ENCODE peak calls at places on chromosomes 13 and 19, in eight cellular contexts. R is esophagus squamous epithelium, L is retinal pigment epithelial cell, M is Peyer's patch, C is tibial artery, K is uterus, A is MCF 10A, H is astrocyte. V is an unnamed sample.

GRCh38 chr13:24074687-24075086 is 85.8 kb upstream of the SPATA13 start:
- DNase-seq in R (no peak), M (no peak), K (no peak), A (no peak), H (no peak), L (no peak), C (peak), V (no peak)

GRCh38 chr19:1276620-1277007 is 1.3 kb downstream of the FAM174C start:
- DNase-seq in L (no peak), K (no peak), R (no peak), H (no peak), M (no peak), A (no peak), C (no peak), V (no peak)

GRCh38 chr13:46831588-46832194 is 34.7 kb upstream of the ESD start:
- DNase-seq in L (no peak), K (peak), R (no peak), M (no peak), H (peak), C (no peak), A (peak), V (no peak)

GRCh38 chr13:80841346-80841882 is 500.5 kb upstream of the SPRY2 start:
- DNase-seq in C (no peak), R (no peak), M (no peak), K (no peak), L (no peak), A (no peak), H (no peak), V (no peak)

GRCh38 chr13:76672422-76672821 is 213.8 kb downstream of the KCTD12 start:
- DNase-seq in L (peak), H (peak), R (no peak), A (peak), M (no peak), K (no peak), C (no peak), V (no peak)

GRCh38 chr13:20191902-20192469 is 752 bp downstream of the GJB2 start:
- DNase-seq in H (no peak), C (no peak), M (peak), L (no peak), K (no peak), R (no peak), A (peak), V (no peak)

GRCh38 chr13:90416519-90416918 is 931.0 kb upstream of the MIR17HG start:
- DNase-seq in A (peak), R (no peak), K (no peak), C (no peak), H (peak), L (no peak), M (no peak), V (no peak)

GRCh38 chr13:38979891-38980627 is 10.6 kb downstream of the STOML3 start:
- DNase-seq in H (no peak), R (no peak), M (no peak), L (no peak), A (no peak), K (peak), C (no peak), V (no peak)

GRCh38 chr13:60591348-60591747 is 194.3 kb downstream of the TDRD3 start:
- DNase-seq in C (no peak), H (peak), R (no peak), L (no peak), M (no peak), A (peak), K (no peak), V (no peak)

GRCh38 chr13:110564472-110564985 is 3.0 kb upstream of the RAB20 start:
- DNase-seq in C (no peak), K (no peak), H (no peak), M (no peak), A (no peak), L (no peak), R (no peak), V (no peak)

GRCh38 chr19:51418707-51419106 is 1.3 kb upstream of the SIGLEC10 start:
- DNase-seq in A (no peak), L (no peak), R (no peak), K (no peak), M (no peak), C (no peak), H (no peak), V (no peak)

GRCh38 chr19:19628499-19629134 is 597 bp upstream of the LPAR2 start:
- DNase-seq in K (no peak), L (peak), A (peak), R (no peak), H (peak), M (peak), C (no peak), V (no peak)

GRCh38 chr13:113033498-113033897 is 64.5 kb downstream of the MCF2L start:
- DNase-seq in R (no peak), A (no peak), K (no peak), H (no peak), M (no peak), C (no peak), L (no peak), V (no peak)

DNA sequence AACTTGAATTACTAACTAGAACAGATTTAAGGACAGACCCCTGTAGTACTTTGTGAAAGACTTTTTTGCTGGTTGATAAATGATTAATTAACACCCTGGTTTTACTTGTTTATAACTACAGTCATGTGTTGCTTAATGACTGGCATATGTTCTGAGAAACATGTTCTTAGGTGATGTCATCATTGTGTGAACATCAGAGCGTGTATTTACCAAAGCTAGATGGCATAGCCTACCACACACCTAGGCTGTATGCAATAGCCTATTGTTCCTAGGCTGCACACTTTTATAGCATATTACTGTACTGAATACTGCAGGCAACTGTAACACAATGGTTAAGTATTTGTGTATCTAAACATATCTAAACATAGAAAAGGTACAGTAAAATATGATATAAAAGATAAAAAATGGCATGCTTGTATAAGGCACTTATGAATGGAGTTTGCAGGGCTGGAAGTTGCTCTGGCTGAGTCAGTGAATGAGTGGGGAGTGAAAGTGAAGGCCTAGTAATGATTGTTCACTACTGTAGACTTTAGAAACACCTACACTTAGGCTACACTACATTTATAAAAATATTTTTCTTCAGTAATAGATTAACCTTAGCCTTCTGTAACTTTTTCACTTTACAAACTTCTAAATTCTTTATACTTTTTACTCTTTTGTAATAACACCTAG is 260.3 kb downstream of the KCNRG start:
- DNase-seq in L (no peak), H (no peak), C (no peak), K (no peak), R (no peak), A (peak), M (no peak), V (no peak)
- TF ChIP-seq CTCF in L (no peak), H (no peak), C (no peak), K (no peak), R (no peak), A (no peak), M (no peak), V (no peak)

DNA sequence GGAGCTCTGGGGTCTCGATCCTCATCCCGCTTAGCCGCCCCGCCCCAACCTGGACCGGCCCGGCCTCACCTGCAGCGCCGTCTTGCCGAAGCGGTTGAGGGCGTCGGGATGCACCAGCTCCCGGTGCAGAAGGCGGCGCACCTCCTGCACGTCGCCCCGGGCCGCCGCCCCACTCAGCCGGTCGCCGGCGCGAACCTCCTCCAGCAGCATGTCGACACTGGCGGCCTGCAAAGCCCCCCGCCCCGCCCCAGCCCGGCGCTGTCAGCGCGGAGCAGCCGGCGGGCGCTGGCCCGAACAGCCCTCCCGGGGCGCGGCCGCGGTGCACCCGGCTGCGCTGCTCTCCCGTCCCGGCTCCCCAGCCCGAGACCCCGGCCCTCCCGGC is 344 bp downstream of the CDKN2D start:
- DNase-seq in K (no peak), C (peak), M (no peak), L (no peak), R (no peak), A (peak), H (no peak), V (no peak)
- TF ChIP-seq CTCF in K (no peak), C (no peak), M (no peak), L (no peak), R (no peak), A (peak), H (no peak), V (no peak)

DNA sequence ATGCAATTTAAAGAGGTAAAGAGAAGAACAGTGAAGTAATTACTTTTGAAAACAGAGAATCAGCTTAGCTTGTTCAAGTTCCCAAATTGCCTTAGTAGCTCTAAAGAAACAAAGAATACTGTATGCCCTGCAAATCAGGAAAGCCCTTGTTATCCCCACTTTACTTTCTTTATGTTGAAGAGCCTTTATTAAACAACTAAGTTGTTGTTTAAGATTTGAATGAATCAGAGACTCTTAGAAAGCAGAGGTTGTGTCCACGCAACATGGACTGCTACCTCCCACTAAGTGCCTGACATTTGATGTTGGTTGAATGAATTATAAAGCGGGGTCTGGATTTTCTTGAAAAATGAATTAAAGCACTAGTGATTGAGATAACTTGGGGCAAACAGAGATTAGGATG is 214.7 kb downstream of the POSTN start:
- DNase-seq in R (no peak), C (no peak), K (no peak), M (no peak), H (no peak), L (no peak), A (no peak), V (no peak)
- TF ChIP-seq CTCF in R (no peak), C (no peak), K (no peak), M (no peak), H (no peak), L (no peak), A (no peak), V (no peak)

GRCh38 chr19:17679526-17680234 is 8.5 kb downstream of the UNC13A start:
- DNase-seq in H (no peak), C (no peak), L (no peak), M (no peak), A (no peak), R (no peak), K (no peak), V (no peak)

GRCh38 chr19:17678836-17679235 is 9.3 kb downstream of the UNC13A start:
- DNase-seq in A (no peak), L (no peak), R (no peak), C (no peak), K (no peak), M (no peak), H (no peak), V (no peak)

GRCh38 chr19:17673937-17674799 is 14.0 kb downstream of the UNC13A start:
- DNase-seq in L (no peak), H (no peak), A (no peak), C (no peak), K (no peak), R (no peak), M (no peak), V (no peak)

GRCh38 chr19:17676295-17676694 is 11.9 kb downstream of the UNC13A start:
- DNase-seq in K (no peak), C (no peak), A (no peak), M (no peak), R (no peak), H (no peak), L (no peak), V (no peak)

DNA sequence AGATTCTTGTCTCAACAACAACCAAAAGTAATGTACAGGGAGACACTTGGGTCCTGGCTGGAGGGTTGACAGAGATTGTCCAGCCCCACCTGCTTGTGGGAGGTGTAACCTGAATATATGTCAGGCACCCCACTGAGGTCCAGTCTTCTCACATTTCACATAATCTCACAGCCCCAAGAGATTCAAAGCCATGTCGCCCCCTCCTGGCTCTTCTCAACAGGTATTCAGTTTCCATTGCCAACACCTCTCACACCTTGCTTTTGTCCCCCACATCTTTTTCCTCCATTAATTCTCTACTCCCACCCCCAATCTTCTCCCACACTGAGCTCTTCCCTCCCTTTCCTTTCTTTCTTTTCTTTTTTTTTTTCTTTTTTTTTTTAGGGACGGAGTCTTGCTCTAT is 11.2 kb downstream of the UNC13A start:
- DNase-seq in M (no peak), A (peak), L (no peak), K (no peak), H (no peak), C (no peak), R (no peak), V (no peak)
- TF ChIP-seq CTCF in M (no peak), A (no peak), L (peak), K (no peak), H (no peak), C (peak), R (no peak), V (no peak)

GRCh38 chr19:16327911-16328823 is 3.5 kb downstream of the KLF2 start:
- DNase-seq in K (peak), R (no peak), A (peak), M (no peak), H (no peak), L (no peak), C (peak), V (no peak)

GRCh38 chr19:16327131-16327450 is 2.5 kb downstream of the KLF2 start:
- DNase-seq in C (no peak), K (no peak), H (no peak), A (no peak), M (no peak), L (no peak), R (no peak), V (no peak)

GRCh38 chr19:16327501-16327900 is 2.9 kb downstream of the KLF2 start:
- DNase-seq in A (no peak), K (no peak), C (no peak), H (no peak), R (no peak), L (no peak), M (no peak), V (no peak)

GRCh38 chr19:16330368-16330801 is 5.8 kb downstream of the KLF2 start:
- DNase-seq in H (peak), A (peak), C (peak), L (peak), R (peak), K (peak), M (peak), V (no peak)

GRCh38 chr19:16328824-16329482 is 4.3 kb downstream of the KLF2 start:
- DNase-seq in H (no peak), R (no peak), M (no peak), C (no peak), A (no peak), K (no peak), L (no peak), V (no peak)
- TF ChIP-seq CTCF in H (no peak), R (no peak), M (no peak), C (no peak), A (no peak), K (no peak), L (no peak), V (no peak)

GRCh38 chr19:13034636-13035035 is 39.4 kb downstream of the NFIX start:
- DNase-seq in H (no peak), L (no peak), A (no peak), C (no peak), M (no peak), R (no peak), K (no peak), V (no peak)

GRCh38 chr19:13032837-13033236 is 37.6 kb downstream of the NFIX start:
- DNase-seq in M (no peak), R (no peak), A (no peak), K (no peak), L (no peak), H (no peak), C (no peak), V (no peak)

GRCh38 chr19:13033819-13034611 is 38.7 kb downstream of the NFIX start:
- DNase-seq in M (peak), R (no peak), K (peak), L (no peak), C (peak), A (peak), H (peak), V (no peak)

GRCh38 chr19:13031917-13032623 is 36.8 kb downstream of the NFIX start:
- DNase-seq in M (no peak), R (no peak), C (no peak), K (no peak), H (peak), L (no peak), A (no peak), V (no peak)

DNA sequence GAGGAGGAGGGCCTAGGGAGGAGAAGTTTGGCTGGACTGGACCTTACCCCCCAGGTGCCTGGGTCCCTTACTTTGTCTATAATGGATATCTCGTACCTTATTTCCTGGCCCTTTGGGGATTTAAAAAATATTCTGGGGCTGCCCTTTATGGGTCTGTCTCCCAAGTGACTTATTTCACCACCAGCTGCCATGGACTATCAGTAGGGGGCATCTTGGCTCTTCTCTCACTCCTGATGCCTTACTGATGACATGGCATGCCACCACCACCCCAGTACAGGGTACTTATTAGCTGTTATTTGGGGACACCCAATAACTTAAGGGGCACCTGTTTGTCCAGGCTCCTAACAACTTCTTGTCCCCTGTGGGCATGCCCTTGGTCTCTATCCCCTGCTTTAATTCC is 38.0 kb downstream of the NFIX start:
- DNase-seq in A (no peak), K (no peak), M (no peak), C (no peak), R (no peak), H (no peak), L (no peak), V (no peak)
- TF ChIP-seq CTCF in A (no peak), K (no peak), M (no peak), C (no peak), R (no peak), H (no peak), L (peak), V (no peak)

DNA sequence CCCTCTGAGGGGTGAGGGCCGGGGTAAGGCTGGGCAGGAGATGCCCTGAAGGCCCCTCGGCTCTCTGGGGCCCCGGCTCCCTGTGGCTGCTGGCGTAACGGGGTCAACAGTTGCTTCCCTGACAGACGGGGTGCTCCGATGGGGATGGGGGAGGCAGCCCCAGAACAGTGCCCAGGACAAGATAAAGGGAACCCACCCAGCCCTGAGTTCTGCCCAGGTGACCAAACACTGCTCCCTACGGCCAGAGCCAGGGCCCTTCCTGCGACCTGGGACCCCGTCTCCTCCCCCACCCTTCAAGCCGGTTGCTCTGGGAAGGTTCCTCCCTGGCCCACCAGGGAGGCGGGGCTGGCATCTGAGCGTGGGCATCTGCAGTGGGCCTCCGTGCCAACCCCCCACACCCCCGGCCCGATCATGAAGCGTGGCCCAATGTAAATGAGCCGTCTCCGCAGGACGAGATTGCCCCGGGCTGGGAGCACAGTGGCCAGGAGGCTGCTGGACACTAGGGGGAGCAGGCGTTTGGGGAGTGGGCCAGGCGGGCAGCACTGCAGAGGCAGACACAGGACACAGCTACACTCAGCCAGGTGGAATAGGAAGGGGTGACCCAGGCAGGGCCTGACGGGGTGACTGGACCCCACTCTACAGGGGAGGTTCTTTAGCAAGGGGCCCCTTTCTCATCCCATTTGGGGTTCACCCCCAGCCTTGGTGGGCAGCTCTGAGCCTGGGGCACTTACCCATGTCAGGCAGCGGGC is 1.1 kb upstream of the NKPD1 start:
- DNase-seq in A (no peak), C (no peak), H (no peak), M (no peak), K (no peak), L (no peak), R (no peak), V (no peak)
- TF ChIP-seq CTCF in A (peak), C (peak), H (peak), M (peak), K (peak), L (peak), R (no peak), V (peak)

DNA sequence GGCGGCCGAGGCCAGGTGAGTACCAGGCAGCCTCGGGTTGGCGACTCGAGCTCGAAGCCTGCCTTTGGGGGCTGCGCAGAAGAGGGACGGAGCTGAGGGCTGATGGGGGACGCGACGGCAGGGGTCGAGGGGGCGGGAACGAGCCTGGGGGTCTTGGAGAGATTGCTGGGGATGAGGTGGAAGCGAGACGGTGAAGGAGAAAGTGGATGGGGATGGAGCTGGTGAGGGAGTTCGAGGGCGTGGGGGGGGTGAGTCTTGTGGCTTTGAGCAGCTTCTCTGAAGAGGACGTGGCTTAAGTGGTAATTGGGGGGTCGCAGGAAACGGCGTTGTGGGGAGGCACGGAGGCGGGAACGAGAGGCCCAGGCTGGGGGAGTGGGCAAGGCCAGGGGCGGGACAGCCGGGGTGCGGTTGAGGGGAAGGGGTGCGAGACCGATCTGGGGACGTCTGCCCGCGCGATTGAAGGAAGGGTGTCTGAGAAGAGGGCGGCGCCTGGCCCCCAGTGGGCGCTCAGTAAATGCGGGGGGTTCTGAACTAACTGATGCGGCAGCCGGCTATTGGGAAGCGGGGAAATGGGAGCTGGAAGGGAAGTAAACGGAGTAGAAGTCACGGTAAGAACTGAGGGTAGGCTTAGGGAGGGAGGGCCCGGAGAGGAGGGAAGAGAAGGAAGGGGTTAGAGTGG is 422 bp downstream of the MYO9B start:
- DNase-seq in L (no peak), A (peak), H (no peak), C (peak), M (peak), K (peak), R (no peak), V (no peak)
- TF ChIP-seq CTCF in L (no peak), A (no peak), H (no peak), C (no peak), M (no peak), K (no peak), R (no peak), V (no peak)

V was measured in osteocyte.